ENCODE peak calls at places on chromosomes 5 and 9, in five cellular contexts. H is GM12878, W is transverse colon, R is esophagus muscularis mucosa, I is K562. J is an unnamed sample.

GRCh38 chr5:13976867-13977479 is 32.5 kb upstream of the DNAH5 start:
- DNase-seq in R (no peak), I (peak), H (no peak), W (no peak), J (no peak)

GRCh38 chr5:134083517-134083916 is 31.0 kb upstream of the TCF7 start:
- DNase-seq in R (no peak), I (no peak), H (no peak), W (no peak), J (no peak)

GRCh38 chr5:8756498-8757084 is 789.3 kb downstream of the SEMA5A start:
- DNase-seq in H (no peak), W (peak), I (peak), R (peak), J (no peak)

GRCh38 chr9:111356567-111357244 is 26.7 kb upstream of the OR2K2 start:
- DNase-seq in H (no peak), W (no peak), R (no peak), I (peak), J (no peak)

GRCh38 chr5:159902444-159903121 is 13.7 kb upstream of the ADRA1B start:
- DNase-seq in R (no peak), H (no peak), I (no peak), W (no peak), J (no peak)

GRCh38 chr5:154522284-154522683 is 44.3 kb upstream of the HAND1 start:
- DNase-seq in W (no peak), I (peak), H (no peak), R (no peak), J (no peak)

GRCh38 chr5:134524826-134525686 is at the start of gene JADE2:
- DNase-seq in R (peak), I (peak), W (peak), H (no peak), J (peak)

GRCh38 chr9:5608298-5609254 is 20.3 kb upstream of the RIC1 start:
- DNase-seq in I (peak), W (no peak), R (no peak), H (no peak), J (no peak)

GRCh38 chr5:73938280-73938937 is 312.4 kb downstream of the ARHGEF28 start:
- DNase-seq in H (no peak), W (no peak), R (peak), I (no peak), J (no peak)

GRCh38 chr5:131589510-131590348 is 45.3 kb downstream of the RAPGEF6 start:
- DNase-seq in W (peak), I (peak), R (no peak), H (peak), J (no peak)

GRCh38 chr9:132201780-132202703 is 40.2 kb downstream of the NTNG2 start:
- DNase-seq in H (no peak), R (no peak), I (peak), W (no peak), J (no peak)

GRCh38 chr5:136522217-136522956 is 157.0 kb upstream of the TRPC7 start:
- DNase-seq in W (no peak), I (peak), R (no peak), H (no peak), J (no peak)

GRCh38 chr9:95763983-95764382 is 111.5 kb upstream of the ERCC6L2 start:
- DNase-seq in H (no peak), W (no peak), I (no peak), R (no peak), J (no peak)

GRCh38 chr5:150208187-150209015 is 18.5 kb downstream of the SLC6A7 start:
- DNase-seq in I (no peak), H (no peak), W (no peak), R (no peak), J (no peak)

GRCh38 chr5:171512397-171512796 is 93.0 kb downstream of the FGF18 start:
- DNase-seq in H (no peak), W (no peak), R (no peak), I (no peak), J (no peak)

GRCh38 chr5:172048539-172049101 is 42.2 kb upstream of the FBXW11 start:
- DNase-seq in W (no peak), R (no peak), I (no peak), H (no peak), J (no peak)

GRCh38 chr5:111755942-111756353 is 1.0 kb downstream of the NREP start:
- DNase-seq in I (no peak), H (no peak), W (no peak), R (no peak), J (no peak)

GRCh38 chr5:33556330-33557328 is 115.9 kb downstream of the TARS1 start:
- DNase-seq in W (no peak), I (peak), R (no peak), H (no peak), J (no peak)

GRCh38 chr5:181133610-181134231 is 2.8 kb upstream of the OR2V1 start:
- DNase-seq in I (peak), W (peak), H (no peak), R (no peak), J (peak)

GRCh38 chr9:113572076-113572861 is 108.7 kb downstream of the RGS3 start:
- DNase-seq in W (no peak), I (peak), H (no peak), R (no peak), J (no peak)

GRCh38 chr5:57429513-57430120 is 53.0 kb downstream of the ACTBL2 start:
- DNase-seq in H (no peak), R (peak), W (no peak), I (no peak), J (no peak)

GRCh38 chr9:76759726-76760125 is 4.5 kb upstream of the PCA3 start:
- DNase-seq in I (no peak), W (peak), R (peak), H (no peak), J (no peak)

GRCh38 chr5:2205185-2205585 is 322.5 kb upstream of the IRX4 start:
- DNase-seq in R (peak), I (no peak), W (no peak), H (no peak), J (no peak)

GRCh38 chr5:139637438-139638089 is 10.6 kb upstream of the CXXC5 start:
- DNase-seq in W (peak), H (no peak), R (peak), I (peak), J (peak)
- TF ChIP-seq EP300 in W (no peak), H (no peak), R (no peak), I (peak), J (no peak)

GRCh38 chr5:139708877-139709586 is 60.9 kb downstream of the CXXC5 start:
- DNase-seq in W (peak), I (peak), H (no peak), R (no peak), J (peak)

GRCh38 chr5:139709587-139710369 is 61.6 kb downstream of the CXXC5 start:
- DNase-seq in R (no peak), I (peak), H (no peak), W (peak), J (no peak)

GRCh38 chr5:139711852-139712171 is 63.7 kb downstream of the CXXC5 start:
- DNase-seq in I (no peak), H (no peak), R (no peak), W (no peak), J (no peak)

GRCh38 chr5:139710370-139711066 is 62.4 kb downstream of the CXXC5 start:
- DNase-seq in W (peak), R (no peak), H (no peak), I (peak), J (peak)

GRCh38 chr5:139711067-139711851 is 63.1 kb downstream of the CXXC5 start:
- DNase-seq in I (peak), H (no peak), W (peak), R (no peak), J (no peak)
- TF ChIP-seq POLR2AphosphoS5 in I (peak), H (no peak), W (no peak), R (no peak), J (no peak)

GRCh38 chr9:3336951-3337350 is 188.8 kb downstream of the RFX3 start:
- DNase-seq in I (no peak), W (no peak), H (no peak), R (no peak), J (no peak)
- H3K27ac ChIP-seq in I (no peak), W (peak), H (no peak), R (peak), J (no peak)

GRCh38 chr5:38478166-38478565 is 78.3 kb downstream of the LIFR start:
- DNase-seq in I (no peak), H (no peak), R (no peak), W (no peak), J (no peak)
- TF ChIP-seq EP300 in I (no peak), H (no peak), R (no peak), W (no peak), J (no peak)

GRCh38 chr5:158736134-158736533 is 363.6 kb downstream of the EBF1 start:
- DNase-seq in W (no peak), R (no peak), I (no peak), H (no peak), J (no peak)
- TF ChIP-seq POLR2AphosphoS5 in W (no peak), R (no peak), I (no peak), H (no peak), J (no peak)

GRCh38 chr5:177402271-177403043 is 2.0 kb upstream of the PFN3 start:
- DNase-seq in R (no peak), W (peak), H (no peak), I (no peak), J (peak)
- H3K27ac ChIP-seq in R (no peak), W (peak), H (no peak), I (no peak), J (no peak)

GRCh38 chr5:96661841-96662724 is at the start of gene CAST:
- DNase-seq in R (peak), I (peak), W (peak), H (peak), J (peak)
- TF ChIP-seq EP300 in R (no peak), I (peak), W (no peak), H (no peak), J (no peak)

GRCh38 chr9:107504585-107505455 is 15.3 kb upstream of the KLF4 start:
- DNase-seq in W (peak), R (no peak), I (no peak), H (no peak), J (peak)
- TF ChIP-seq POLR2AphosphoS5 in W (no peak), R (no peak), I (no peak), H (no peak), J (peak)

J was measured in stomach.